ENCODE peak calls at places on chromosome 17, in ten cellular contexts. C is fibroblast of the conjunctiva; H is HuH-7.5; B is left cardiac atrium; P is amniotic stem cell; X is activated CD8-positive, alpha-beta T cell treated with anti-CD3 and anti-CD28 coated beads, Interleukin-2, amount 10 ng/mL, durations not matched to agents 7 days and 5 days; K is dorsolateral prefrontal cortex; Z is activated naive CD8-positive, alpha-beta T cell treated with anti-CD3 and anti-CD28 coated beads, Interleukin-2, amount 50 U/mL, for 16 hours; F is ACHN; S is H7. M is an unnamed sample.

GRCh38 chr17:47924785-47925676 is 16.3 kb upstream of the PNPO start:
- DNase-seq in F (no peak), P (no peak), X (no peak), K (no peak), C (no peak), H (no peak), S (no peak), B (no peak), Z (no peak), M (no peak)

GRCh38 chr17:63932008-63932561 is at the start of gene CD79B:
- DNase-seq in C (no peak), H (no peak), Z (no peak), X (peak), P (no peak), B (no peak), F (no peak), S (peak), K (no peak), M (no peak)

GRCh38 chr17:74474043-74474792 is 7.8 kb downstream of the CD300A start:
- DNase-seq in Z (no peak), S (peak), H (no peak), X (no peak), F (no peak), P (no peak), C (no peak), K (no peak), B (no peak), M (no peak)

GRCh38 chr17:62760059-62760887 is 47.8 kb downstream of the MARCHF10 start:
- DNase-seq in Z (no peak), S (no peak), P (no peak), H (no peak), B (no peak), F (no peak), K (no peak), C (peak), X (no peak), M (no peak)

GRCh38 chr17:56557682-56558081 is 35.8 kb upstream of the NOG start:
- DNase-seq in B (no peak), K (no peak), H (no peak), X (no peak), C (no peak), F (no peak), P (no peak), S (no peak), Z (no peak), M (no peak)

GRCh38 chr17:29855686-29856085 is 74.3 kb downstream of the SSH2 start:
- DNase-seq in C (peak), F (no peak), B (no peak), Z (no peak), X (no peak), S (no peak), P (no peak), H (no peak), K (no peak), M (no peak)

GRCh38 chr17:20066253-20066652 is 57.1 kb downstream of the SPECC1 start:
- DNase-seq in Z (no peak), K (no peak), F (peak), X (no peak), C (peak), S (no peak), P (peak), B (peak), H (no peak), M (no peak)

GRCh38 chr17:78289802-78290363 is 58.5 kb downstream of the TMEM235 start:
- DNase-seq in P (peak), C (peak), F (peak), K (peak), B (peak), X (peak), Z (peak), H (peak), S (peak), M (no peak)

GRCh38 chr17:48247603-48248002 is 140.0 kb downstream of the SNX11 start:
- DNase-seq in K (no peak), Z (no peak), S (no peak), X (no peak), P (no peak), H (no peak), C (no peak), F (no peak), B (no peak), M (no peak)

GRCh38 chr17:58527306-58527705 is 12.9 kb upstream of the MTMR4 start:
- DNase-seq in F (no peak), H (no peak), P (no peak), K (no peak), Z (no peak), C (no peak), X (peak), B (no peak), S (no peak), M (no peak)

GRCh38 chr17:57466042-57466471 is 209.7 kb downstream of the MSI2 start:
- DNase-seq in X (no peak), K (no peak), F (no peak), Z (no peak), B (no peak), H (no peak), P (no peak), S (peak), C (no peak), M (no peak)

GRCh38 chr17:65190467-65191095 is 53.4 kb downstream of the RGS9 start:
- DNase-seq in H (no peak), C (no peak), K (no peak), S (no peak), X (no peak), B (no peak), P (peak), F (no peak), Z (no peak), M (no peak)

M was measured in frontal cortex.